ENCODE peak calls at places on chromosome 13, in five cellular contexts. I is NCI-H1417, Q is NCI-H1105, H is EH, U is A549. Z is an unnamed sample.

GRCh38 chr13:95039415-95039814 is 261.8 kb downstream of the ABCC4 start:
- DNase-seq in Q (no peak), U (no peak), H (peak; percentile 40), I (no peak), Z (no peak)

GRCh38 chr13:52449323-52450011 is 967 bp downstream of the VPS36 start:
- DNase-seq in I (no peak), Q (no peak), U (no peak), H (no peak), Z (peak; percentile 19)

GRCh38 chr13:26688286-26688685 is 72.3 kb downstream of the GPR12 start:
- DNase-seq in H (no peak), I (no peak), U (no peak), Q (no peak), Z (no peak)

GRCh38 chr13:19586904-19587634 is 25.7 kb upstream of the TPTE2 start:
- DNase-seq in Q (no peak), I (no peak), H (peak; percentile 79), U (no peak), Z (no peak)

GRCh38 chr13:111328111-111328802 is 7.8 kb downstream of the TEX29 start:
- DNase-seq in I (no peak), U (no peak), Q (no peak), H (no peak), Z (no peak)

GRCh38 chr13:77425705-77426104 is 98.8 kb upstream of the MYCBP2 start:
- DNase-seq in U (no peak), I (no peak), Q (no peak), H (no peak), Z (no peak)

GRCh38 chr13:112943309-112944125 is 25.5 kb upstream of the MCF2L start:
- DNase-seq in U (peak; percentile 13), I (peak; percentile 93), Q (peak; percentile 59), H (peak; percentile 46), Z (peak; percentile 31)

GRCh38 chr13:50699874-50700663 is 143.4 kb downstream of the DLEU7 start:
- DNase-seq in Q (no peak), U (no peak), I (no peak), H (no peak), Z (no peak)

Z was measured in mesenchymal stem cell.